ENCODE peak calls at places on chromosomes 13 and 19, in five cellular contexts. S is CD8-positive, alpha-beta memory T cell; L is fibroblast of lung; P is brain microvascular endothelial cell; T is right cardiac atrium. O is an unnamed sample. For H3K27me3, the result is how much of the 10 kb centered on the place peaks cover.

GRCh38 chr13:113939905-113940339 is 34.0 kb downstream of the C13orf46 start:
- DNase-seq in L (no peak), P (no peak), S (no peak), T (no peak), O (no peak)

GRCh38 chr19:843180-843835 is 2.5 kb downstream of the PRTN3 start:
- DNase-seq in P (no peak), T (peak), L (no peak), S (no peak), O (no peak)

GRCh38 chr13:69264362-69265334 is 843.0 kb upstream of the ATXN8OS start:
- DNase-seq in L (no peak), T (no peak), P (no peak), S (no peak), O (no peak)

GRCh38 chr13:48405865-48406264 is 7.0 kb downstream of the LPAR6 start:
- DNase-seq in S (no peak), L (no peak), P (no peak), T (no peak), O (no peak)

GRCh38 chr13:110559429-110559943 is 2.0 kb downstream of the RAB20 start:
- DNase-seq in P (peak), L (no peak), T (peak), S (no peak), O (peak)

GRCh38 chr13:30974350-30974749 is 41.9 kb downstream of the TEX26 start:
- DNase-seq in L (no peak), S (no peak), T (no peak), P (no peak), O (no peak)

GRCh38 chr13:89577301-89577700 is 1770.2 kb upstream of the MIR17HG start:
- DNase-seq in S (no peak), L (no peak), T (no peak), P (no peak), O (no peak)

GRCh38 chr13:98507060-98507797 is 69.7 kb downstream of the STK24 start:
- DNase-seq in T (peak), L (peak), P (peak), S (no peak), O (peak)

GRCh38 chr13:100659578-100659977 is 15.0 kb downstream of the TMTC4 start:
- DNase-seq in S (no peak), P (no peak), L (no peak), T (no peak), O (no peak)
- H3K27ac ChIP-seq in S (no peak), P (no peak), L (no peak), T (no peak), O (no peak)

DNA sequence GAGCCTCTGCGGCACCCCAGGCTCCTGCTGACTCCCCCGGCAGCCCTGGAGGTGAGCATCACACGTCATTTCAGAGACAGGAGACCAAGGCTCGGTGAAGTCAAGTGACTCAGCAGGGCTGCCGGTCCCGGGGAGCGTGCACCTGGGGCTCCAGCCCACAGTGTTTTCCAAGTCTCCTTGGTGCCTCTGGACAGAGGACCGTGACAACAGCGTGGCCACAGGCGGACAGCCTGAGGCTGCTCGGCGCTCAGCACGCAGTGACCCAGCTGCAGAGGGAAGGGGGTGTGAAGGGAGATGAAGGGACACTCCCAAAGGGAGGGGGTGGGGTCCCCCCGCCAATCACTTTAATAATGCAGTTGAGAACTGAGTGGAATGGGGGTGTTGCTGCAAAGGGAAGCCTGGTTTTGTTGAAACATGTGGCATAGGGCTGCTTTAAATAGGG is 17.5 kb upstream of the ASPDH start:
- DNase-seq in T (no peak), L (no peak), S (no peak), P (no peak), O (no peak)
- H3K4me3 ChIP-seq in T (no peak), L (no peak), S (no peak), P (no peak), O (no peak)

DNA sequence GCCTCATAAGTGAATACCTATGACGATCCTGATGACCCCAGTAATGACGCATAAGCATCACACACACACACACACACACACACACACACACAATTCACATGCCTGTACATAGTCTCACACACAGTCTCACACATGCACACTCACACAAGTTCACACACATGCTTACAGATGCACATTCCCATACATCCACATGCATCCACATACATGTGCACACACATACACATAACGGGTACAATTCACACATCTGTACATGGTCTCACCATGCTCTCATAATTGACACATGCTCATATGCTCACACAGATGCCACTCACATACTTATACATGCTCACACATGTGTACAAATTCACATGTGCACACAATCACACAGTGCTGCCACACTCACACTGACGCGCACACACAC is 105.7 kb upstream of the VSTM2B start:
- DNase-seq in S (no peak), T (no peak), P (no peak), L (no peak), O (no peak)
- H3K27me3 ChIP-seq in S (under half), T (under half), P (under half), L (under half), O (under half)

GRCh38 chr19:2723747-2724146 is 2.6 kb upstream of the DIRAS1 start:
- DNase-seq in T (no peak), S (no peak), L (no peak), P (no peak), O (no peak)

GRCh38 chr19:2723345-2723715 is 2.2 kb upstream of the DIRAS1 start:
- DNase-seq in P (no peak), S (no peak), T (no peak), L (no peak), O (no peak)

GRCh38 chr19:2722541-2723344 is 1.6 kb upstream of the DIRAS1 start:
- DNase-seq in T (peak), P (peak), L (peak), S (no peak), O (peak)

GRCh38 chr19:2726160-2726855 is 5.1 kb upstream of the DIRAS1 start:
- DNase-seq in P (no peak), S (no peak), L (no peak), T (no peak), O (no peak)

GRCh38 chr19:2724148-2724557 is 3.0 kb upstream of the DIRAS1 start:
- DNase-seq in L (no peak), P (no peak), S (no peak), T (no peak), O (no peak)
- H3K27ac ChIP-seq in L (no peak), P (no peak), S (no peak), T (peak), O (peak)

O was measured in ascending aorta.